ENCODE peak calls at places on chromosomes 5 and 9, in ten cellular contexts. Z is glutamatergic neuron, X is AG09309, C is spleen, R is colonic mucosa, F is endothelial cell, O is HFF-Myc, T is GM12878, S is dorsolateral prefrontal cortex, Y is HFFc6. P is an unnamed sample.

GRCh38 chr9:132989414-132989996 is 11.0 kb downstream of the GFI1B start:
- DNase-seq in Z (no peak), X (no peak), C (no peak), R (no peak), F (no peak), O (no peak), T (no peak), S (no peak), Y (no peak), P (no peak)

GRCh38 chr9:94156549-94157407 is 72.5 kb downstream of the PTPDC1 start:
- DNase-seq in Z (no peak), X (no peak), C (no peak), R (peak; percentile 88), F (no peak), O (no peak), T (no peak), S (no peak), Y (peak; percentile 19), P (no peak)

GRCh38 chr5:163509288-163510040 is 4.0 kb downstream of the MAT2B start:
- DNase-seq in Z (no peak), X (no peak), C (no peak), R (peak; percentile 52), F (no peak), O (no peak), T (no peak), S (no peak), Y (peak; percentile 67), P (no peak)

GRCh38 chr5:143355710-143356109 is 47.8 kb downstream of the NR3C1 start:
- DNase-seq in Z (no peak), X (peak; percentile 75), C (peak; percentile 65), R (peak; percentile 50), F (no peak), O (peak; percentile 96), T (no peak), S (no peak), Y (peak; percentile 89), P (no peak)

GRCh38 chr9:132877447-132877817 is 652 bp downstream of the AK8 start:
- DNase-seq in Z (no peak), X (no peak), C (no peak), R (no peak), F (no peak), O (no peak), T (no peak), S (no peak), Y (no peak), P (no peak)

GRCh38 chr9:131738838-131739191 is 1.1 kb downstream of the RAPGEF1 start:
- DNase-seq in Z (no peak), X (no peak), C (no peak), R (peak; percentile 72), F (no peak), O (no peak), T (no peak), S (no peak), Y (no peak), P (no peak)

GRCh38 chr9:122350577-122351355 is 20.1 kb upstream of the PTGS1 start:
- DNase-seq in Z (peak; percentile 91), X (peak; percentile 16), C (peak; percentile 95), R (peak; percentile 86), F (peak; percentile 92), O (no peak), T (no peak), S (peak; percentile 83), Y (peak; percentile 59), P (peak; percentile 76)

GRCh38 chr5:109718216-109718615 is 28.5 kb downstream of the MAN2A1 start:
- DNase-seq in Z (no peak), X (no peak), C (no peak), R (no peak), F (no peak), O (no peak), T (no peak), S (no peak), Y (no peak), P (no peak)

GRCh38 chr9:135295556-135296300 is 183.9 kb upstream of the PPP1R26 start:
- DNase-seq in Z (no peak), X (no peak), C (peak; percentile 36), R (no peak), F (no peak), O (no peak), T (no peak), S (no peak), Y (no peak), P (no peak)

GRCh38 chr5:91119941-91120850 is 262.9 kb downstream of the ARRDC3 start:
- DNase-seq in Z (no peak), X (no peak), C (no peak), R (no peak), F (no peak), O (no peak), T (no peak), S (no peak), Y (no peak), P (no peak)

GRCh38 chr5:172106511-172107356 is 81.3 kb downstream of the STK10 start:
- DNase-seq in Z (peak; percentile 88), X (no peak), C (peak; percentile 89), R (peak; percentile 63), F (peak; percentile 83), O (no peak), T (peak; percentile 9), S (no peak), Y (peak; percentile 30), P (peak; percentile 58)

GRCh38 chr5:144189800-144190429 is 19.2 kb downstream of the KCTD16 start:
- DNase-seq in Z (no peak), X (peak; percentile 70), C (no peak), R (peak; percentile 27), F (no peak), O (no peak), T (peak; percentile 76), S (no peak), Y (peak; percentile 81), P (no peak)

GRCh38 chr9:4196376-4196775 is 103.5 kb downstream of the GLIS3 start:
- DNase-seq in Z (no peak), X (no peak), C (no peak), R (no peak), F (no peak), O (no peak), T (no peak), S (no peak), Y (no peak), P (no peak)

GRCh38 chr5:61623401-61624069 is 291.5 kb downstream of the ZSWIM6 start:
- DNase-seq in Z (peak; percentile 36), X (no peak), C (no peak), R (no peak), F (peak; percentile 54), O (no peak), T (no peak), S (no peak), Y (no peak), P (no peak)
- TF ChIP-seq CTCF in Z (peak; percentile 45), X (peak; percentile 22), C (no peak), R (no peak), F (no peak), O (peak; percentile 23), T (no peak), S (peak; percentile 43), Y (peak; percentile 49), P (peak; percentile 16)

GRCh38 chr5:118956727-118957126 is 31.6 kb downstream of the DTWD2 start:
- DNase-seq in Z (no peak), X (no peak), C (no peak), R (no peak), F (no peak), O (no peak), T (no peak), S (no peak), Y (peak; percentile 25), P (no peak)
- TF ChIP-seq CTCF in Z (no peak), X (peak; percentile 26), C (peak; percentile 7), R (no peak), F (peak; percentile 33), O (no peak), T (no peak), S (peak; percentile 48), Y (peak; percentile 74), P (peak; percentile 55)

GRCh38 chr9:99193466-99193821 is 28.3 kb downstream of the ALG2 start:
- DNase-seq in Z (no peak), X (no peak), C (no peak), R (no peak), F (no peak), O (no peak), T (no peak), S (no peak), Y (no peak), P (no peak)

GRCh38 chr9:99190597-99191283 is 31.0 kb downstream of the ALG2 start:
- DNase-seq in Z (no peak), X (no peak), C (no peak), R (no peak), F (no peak), O (no peak), T (no peak), S (no peak), Y (no peak), P (no peak)

GRCh38 chr9:99189186-99189585 is 32.6 kb downstream of the ALG2 start:
- DNase-seq in Z (no peak), X (no peak), C (no peak), R (no peak), F (no peak), O (no peak), T (no peak), S (no peak), Y (no peak), P (no peak)

GRCh38 chr9:99189887-99190596 is 31.7 kb downstream of the ALG2 start:
- DNase-seq in Z (no peak), X (no peak), C (no peak), R (no peak), F (no peak), O (no peak), T (no peak), S (no peak), Y (no peak), P (no peak)

GRCh38 chr9:99192786-99193465 is 28.8 kb downstream of the ALG2 start:
- DNase-seq in Z (no peak), X (no peak), C (no peak), R (no peak), F (no peak), O (no peak), T (no peak), S (no peak), Y (peak; percentile 8), P (no peak)
- TF ChIP-seq CTCF in Z (no peak), X (no peak), C (no peak), R (no peak), F (no peak), O (peak; percentile 32), T (peak; percentile 6), S (no peak), Y (peak; percentile 49), P (no peak)

GRCh38 chr5:157561105-157561504 is 14.5 kb downstream of the ADAM19 start:
- DNase-seq in Z (no peak), X (no peak), C (no peak), R (no peak), F (no peak), O (no peak), T (no peak), S (no peak), Y (no peak), P (no peak)

GRCh38 chr5:157563373-157564148 is 12.0 kb downstream of the ADAM19 start:
- DNase-seq in Z (no peak), X (peak; percentile 85), C (no peak), R (no peak), F (no peak), O (no peak), T (no peak), S (peak; percentile 49), Y (peak; percentile 86), P (no peak)

GRCh38 chr5:157566902-157567489 is 8.6 kb downstream of the ADAM19 start:
- DNase-seq in Z (no peak), X (no peak), C (no peak), R (no peak), F (no peak), O (no peak), T (no peak), S (no peak), Y (no peak), P (no peak)

GRCh38 chr5:157562111-157562581 is 13.4 kb downstream of the ADAM19 start:
- DNase-seq in Z (peak; percentile 65), X (no peak), C (no peak), R (no peak), F (no peak), O (no peak), T (no peak), S (no peak), Y (no peak), P (no peak)

GRCh38 chr5:157564149-157564711 is 11.3 kb downstream of the ADAM19 start:
- DNase-seq in Z (no peak), X (no peak), C (no peak), R (no peak), F (no peak), O (no peak), T (no peak), S (no peak), Y (no peak), P (no peak)
- TF ChIP-seq CTCF in Z (no peak), X (no peak), C (peak; percentile 13), R (no peak), F (no peak), O (no peak), T (no peak), S (peak; percentile 16), Y (no peak), P (no peak)

P was measured in D721Med.